ENCODE peak calls at places on chromosomes 12 and 14, in eight cellular contexts. I, U, B, L, N, J, F and H are unnamed samples. For H3K36me3, the result is how much of the 10 kb centered on the place peaks cover.

GRCh38 chr14:70804556-70805162 is 4.7 kb downstream of the MAP3K9 start:
- DNase-seq in N (no peak), J (peak), L (no peak), F (peak), B (no peak), I (no peak), U (no peak), H (no peak)

GRCh38 chr14:56797569-56798446 is 12.5 kb downstream of the OTX2 start:
- DNase-seq in F (no peak), L (no peak), B (no peak), N (no peak), U (no peak), J (no peak), I (no peak), H (no peak)

GRCh38 chr14:73254247-73255004 is 17.1 kb downstream of the PAPLN start:
- DNase-seq in L (no peak), U (no peak), N (no peak), F (no peak), B (no peak), I (no peak), J (no peak), H (no peak)

GRCh38 chr12:1041478-1041877 is 50.5 kb downstream of the ERC1 start:
- DNase-seq in B (no peak), J (no peak), L (no peak), F (no peak), I (no peak), N (no peak), U (no peak), H (no peak)

GRCh38 chr12:16063728-16064127 is 152.6 kb downstream of the DERA start:
- DNase-seq in N (no peak), I (no peak), J (peak), L (no peak), B (no peak), F (no peak), U (no peak), H (no peak)

GRCh38 chr12:114920828-114921579 is 237.0 kb upstream of the TBX3 start:
- DNase-seq in U (no peak), I (no peak), L (no peak), B (peak), N (no peak), J (peak), F (peak), H (no peak)

GRCh38 chr14:70635971-70636595 is 5.6 kb upstream of the TTC9 start:
- DNase-seq in J (no peak), F (no peak), U (no peak), L (no peak), N (no peak), B (no peak), I (no peak), H (no peak)

GRCh38 chr12:25590021-25590721 is 37.1 kb upstream of the LMNTD1 start:
- DNase-seq in N (no peak), U (no peak), I (no peak), B (no peak), L (no peak), F (no peak), J (no peak), H (no peak)

GRCh38 chr12:5051913-5052312 is 8.2 kb downstream of the KCNA5 start:
- DNase-seq in L (no peak), U (no peak), J (no peak), I (no peak), B (no peak), F (no peak), N (no peak), H (peak)

GRCh38 chr14:39169541-39169900 is 612 bp downstream of the TRAPPC6B start:
- DNase-seq in N (no peak), F (peak), B (peak), J (peak), U (no peak), I (no peak), L (no peak), H (no peak)

GRCh38 chr12:54589964-54590363 is 1.5 kb upstream of the PPP1R1A start:
- DNase-seq in L (no peak), U (no peak), J (no peak), N (no peak), I (no peak), F (no peak), B (no peak), H (no peak)

GRCh38 chr14:99564903-99565259 is 39.1 kb downstream of the CCDC85C start:
- DNase-seq in N (no peak), I (no peak), J (no peak), L (no peak), B (no peak), U (no peak), F (no peak), H (no peak)

GRCh38 chr12:116675339-116676107 is 62.3 kb downstream of the SPRING1 start:
- DNase-seq in F (no peak), J (no peak), U (peak), B (no peak), N (no peak), L (no peak), I (no peak), H (no peak)

GRCh38 chr14:83913466-83913865 is 1616.5 kb upstream of the FLRT2 start:
- DNase-seq in J (peak), U (no peak), B (no peak), I (no peak), F (no peak), N (no peak), L (no peak), H (no peak)

GRCh38 chr12:52091869-52092268 is 12.4 kb downstream of the SMIM41 start:
- DNase-seq in N (no peak), L (no peak), U (no peak), J (no peak), F (no peak), B (no peak), I (no peak), H (no peak)

GRCh38 chr12:116539361-116539771 is 19.8 kb upstream of the MAP1LC3B2 start:
- DNase-seq in F (peak), L (no peak), N (no peak), J (peak), B (no peak), U (peak), I (no peak), H (no peak)

GRCh38 chr14:23195552-23196101 is 12.2 kb upstream of the SLC7A8 start:
- DNase-seq in J (no peak), N (no peak), F (no peak), L (no peak), B (no peak), U (no peak), I (no peak), H (no peak)

GRCh38 chr14:26773906-26774593 is 176.2 kb upstream of the NOVA1 start:
- DNase-seq in U (no peak), I (no peak), L (no peak), B (no peak), F (no peak), N (no peak), J (no peak), H (no peak)

GRCh38 chr14:64495252-64495651 is 8.4 kb downstream of the ZBTB25 start:
- DNase-seq in F (no peak), B (no peak), N (no peak), I (no peak), J (no peak), L (no peak), U (no peak), H (no peak)

DNA sequence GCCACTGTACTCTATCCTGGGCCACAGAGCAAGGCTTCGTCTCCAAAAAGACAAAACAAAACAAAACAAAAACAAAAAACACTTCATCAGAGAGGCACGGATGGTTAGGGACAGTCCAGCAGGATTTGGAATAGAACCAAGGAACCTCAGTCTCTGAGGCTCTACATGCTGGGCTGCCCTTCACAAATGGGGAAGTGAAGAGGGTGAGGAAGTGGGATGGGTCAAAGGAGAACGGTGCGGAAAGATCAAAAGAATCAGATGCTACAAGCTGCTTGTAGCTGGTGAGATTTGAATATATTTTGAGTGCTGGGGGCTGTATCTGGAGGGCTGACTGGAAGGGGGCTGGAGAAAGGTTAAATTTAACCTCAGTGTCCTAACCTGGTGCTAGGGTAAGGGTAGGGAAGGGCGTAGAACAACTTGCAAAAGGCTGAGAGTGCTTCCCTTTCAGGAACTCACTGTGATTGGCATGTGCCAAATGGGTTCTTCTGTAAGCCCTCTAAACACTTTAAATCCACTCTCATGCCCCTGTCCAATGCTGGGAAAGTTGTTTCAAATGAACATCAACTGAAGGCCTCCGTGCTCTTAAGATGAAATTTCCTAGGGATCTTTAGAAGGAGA is 4.6 kb downstream of the FOXJ2 start:
- DNase-seq in F (no peak), U (no peak), N (no peak), B (no peak), I (no peak), J (no peak), L (no peak), H (no peak)
- H3K36me3 ChIP-seq in F (under half), U (under half), N (under half), B (under half), I (under half), J (under half), L (under half), H (under half)

GRCh38 chr12:71626768-71627167 is 36.9 kb downstream of the ZFC3H1 start:
- DNase-seq in J (peak), F (peak), L (no peak), B (no peak), U (no peak), N (no peak), I (no peak), H (no peak)

GRCh38 chr12:71621938-71622337 is 41.7 kb downstream of the ZFC3H1 start:
- DNase-seq in F (no peak), U (no peak), N (no peak), B (no peak), L (no peak), I (no peak), J (no peak), H (no peak)

GRCh38 chr12:71627438-71628002 is 36.1 kb downstream of the ZFC3H1 start:
- DNase-seq in N (no peak), I (no peak), B (no peak), F (no peak), J (no peak), L (no peak), U (no peak), H (no peak)

DNA sequence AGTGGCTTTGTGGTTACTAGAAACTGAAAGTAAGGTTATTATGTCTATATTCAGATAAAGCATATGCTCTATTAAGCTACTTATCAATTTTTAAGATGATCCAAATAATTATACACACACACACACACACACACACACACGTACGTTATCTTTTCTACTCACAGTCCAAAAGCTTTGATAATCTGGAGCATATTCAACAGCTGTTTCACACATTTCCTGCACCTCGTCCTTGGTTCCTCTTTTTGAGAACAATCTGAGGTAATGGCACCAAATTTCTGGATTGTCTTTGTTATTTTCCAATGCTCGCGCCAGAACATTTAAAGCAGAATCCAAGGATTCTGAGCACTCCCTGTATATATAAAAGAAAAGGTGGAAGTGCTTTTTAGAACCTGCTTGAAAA is 37.5 kb downstream of the ZFC3H1 start:
- DNase-seq in N (no peak), B (no peak), J (no peak), F (no peak), I (no peak), U (no peak), L (no peak), H (no peak)
- H3K36me3 ChIP-seq in N (half or more), B (half or more), J (under half), F (half or more), I (half or more), U (half or more), L (half or more), H (under half)

DNA sequence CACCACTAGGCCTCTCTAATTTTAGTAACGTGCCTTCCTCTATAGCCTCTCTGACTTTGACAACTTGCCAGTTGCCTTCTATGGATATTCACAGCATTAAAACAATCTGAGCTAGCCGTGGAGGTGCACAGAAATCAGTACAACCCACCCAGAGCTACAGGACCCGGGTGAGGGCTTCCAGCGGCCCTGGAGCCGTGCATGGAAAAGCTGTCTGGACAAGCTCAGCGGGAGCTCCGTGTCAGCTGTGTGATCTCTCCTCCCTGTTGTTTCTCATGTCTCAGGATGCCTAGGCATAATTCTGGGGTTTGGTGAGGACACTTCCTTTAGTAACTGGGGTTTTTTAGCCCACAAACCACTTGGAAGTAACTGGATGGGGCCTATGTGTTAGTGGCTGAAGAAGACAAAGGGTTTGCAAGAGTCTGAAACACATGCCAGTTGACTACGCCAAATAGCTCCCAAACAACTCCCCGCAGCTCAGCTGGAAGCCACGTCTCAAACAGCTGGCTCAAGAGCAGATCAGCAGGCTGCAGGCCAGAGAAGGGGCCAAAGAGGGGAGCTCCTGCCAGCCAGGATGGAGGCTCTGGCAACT is 52.9 kb downstream of the SSH1 start:
- DNase-seq in N (no peak), L (no peak), I (peak), J (peak), U (peak), F (peak), B (no peak), H (no peak)
- H3K36me3 ChIP-seq in N (half or more), L (under half), I (half or more), J (under half), U (under half), F (half or more), B (half or more), H (under half)

GRCh38 chr14:75090353-75090752 is 20.9 kb downstream of the ZC2HC1C start:
- DNase-seq in F (no peak), N (no peak), L (no peak), J (peak), U (no peak), B (no peak), I (no peak), H (no peak)

GRCh38 chr14:75091251-75091650 is 21.8 kb downstream of the ZC2HC1C start:
- DNase-seq in I (no peak), N (no peak), F (no peak), J (no peak), B (no peak), U (no peak), L (no peak), H (no peak)

GRCh38 chr14:75092698-75093097 is 23.3 kb downstream of the ZC2HC1C start:
- DNase-seq in U (no peak), I (no peak), F (no peak), J (no peak), B (no peak), N (no peak), L (no peak), H (no peak)

GRCh38 chr14:75088153-75088552 is 18.7 kb downstream of the ZC2HC1C start:
- DNase-seq in I (no peak), J (no peak), L (no peak), F (no peak), B (no peak), U (no peak), N (no peak), H (no peak)

GRCh38 chr14:75088566-75089373 is 19.3 kb downstream of the ZC2HC1C start:
- DNase-seq in B (peak), F (peak), J (peak), I (no peak), U (no peak), N (no peak), L (no peak), H (no peak)
- H3K36me3 ChIP-seq in B (half or more), F (half or more), J (under half), I (half or more), U (half or more), N (half or more), L (half or more), H (under half)

GRCh38 chr12:11868027-11868426 is 202.7 kb upstream of the BCL2L14 start:
- DNase-seq in N (no peak), U (no peak), B (no peak), J (no peak), I (no peak), L (no peak), F (no peak), H (no peak)
- H3K36me3 ChIP-seq in N (under half), U (under half), B (under half), J (under half), I (under half), L (under half), F (under half), H (under half)

DNA sequence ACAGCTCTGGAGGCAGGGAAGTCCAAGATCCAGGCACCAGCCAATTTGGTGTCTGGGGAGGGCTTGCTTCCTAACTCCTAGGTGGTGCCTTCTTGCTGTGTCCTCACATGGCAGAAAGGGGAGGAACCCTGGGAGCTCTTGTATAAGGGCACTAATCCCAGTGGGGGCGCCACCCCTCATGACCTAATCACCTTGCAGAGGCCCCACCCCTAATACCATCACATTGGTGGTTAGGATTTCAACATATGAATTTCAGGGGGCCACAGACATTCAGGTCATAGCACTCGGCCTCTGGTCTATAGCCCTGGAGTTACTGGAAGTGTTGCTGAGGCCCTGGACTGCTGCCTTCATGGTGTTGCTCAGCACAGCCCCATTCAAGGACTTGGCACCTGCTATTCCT is 14.6 kb downstream of the PSMD9 start:
- DNase-seq in B (no peak), J (peak), N (no peak), I (no peak), L (no peak), U (no peak), F (no peak), H (no peak)
- H3K36me3 ChIP-seq in B (half or more), J (under half), N (half or more), I (half or more), L (half or more), U (half or more), F (half or more), H (under half)

DNA sequence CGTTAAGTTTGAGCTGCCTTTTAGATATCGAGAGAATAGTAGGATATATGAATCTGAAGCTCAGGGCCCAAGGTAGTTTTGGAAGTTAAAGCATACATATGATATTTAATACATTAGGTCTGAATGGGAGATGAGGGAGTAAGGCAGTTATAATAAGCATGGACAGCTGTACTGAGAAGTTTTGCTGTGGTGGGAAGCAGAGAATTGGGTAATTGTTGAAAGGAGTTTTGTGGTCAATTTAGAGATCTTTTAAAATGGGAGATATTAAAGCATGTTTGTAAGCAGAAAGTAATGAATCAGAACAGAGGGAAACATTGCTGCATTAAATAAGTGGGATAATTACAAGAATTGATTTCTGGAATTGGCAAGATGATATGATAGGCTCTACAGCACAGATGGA is 21.3 kb downstream of the TBK1 start:
- DNase-seq in I (no peak), N (no peak), U (no peak), J (no peak), F (no peak), L (no peak), B (no peak), H (no peak)
- H3K36me3 ChIP-seq in I (half or more), N (half or more), U (under half), J (under half), F (half or more), L (under half), B (under half), H (under half)